ENCODE peak calls at places on chromosomes 12 and 14, in nine cellular contexts. J, R, E, P, G, O, S, V and B are unnamed samples.
A peak's percentile ranks its signal among the peaks of the same experiment; 100 is the strongest.

GRCh38 chr12:121719926-121720414 is 7.4 kb downstream of the TMEM120B start:
- DNase-seq in S (peak; percentile 67), G (no peak), V (no peak), R (no peak), E (no peak), O (peak; percentile 83), P (no peak), J (no peak), B (peak; percentile 89)

GRCh38 chr14:37594238-37594915 is 672 bp downstream of the FOXA1 start:
- DNase-seq in E (peak; percentile 61), R (no peak), O (peak; percentile 91), P (peak; percentile 91), G (no peak), S (peak; percentile 70), J (no peak), V (no peak), B (peak; percentile 81)

GRCh38 chr12:116280590-116281290 is 3.2 kb upstream of the MED13L start:
- DNase-seq in R (no peak), G (no peak), S (no peak), P (no peak), E (no peak), O (no peak), V (no peak), J (no peak), B (no peak)

GRCh38 chr12:92141585-92142244 is 3.9 kb downstream of the BTG1 start:
- DNase-seq in E (peak; percentile 50), J (no peak), P (no peak), S (no peak), O (peak; percentile 27), G (no peak), V (no peak), R (no peak), B (no peak)

GRCh38 chr14:91418387-91419043 is 895 bp upstream of the CCDC88C start:
- DNase-seq in S (peak; percentile 68), O (peak; percentile 81), G (peak; percentile 75), P (peak; percentile 46), R (peak; percentile 82), V (peak; percentile 80), E (peak; percentile 87), J (peak; percentile 51), B (peak; percentile 39)

GRCh38 chr14:57686317-57686716 is 179.6 kb downstream of the SLC35F4 start:
- DNase-seq in E (no peak), V (no peak), R (no peak), J (no peak), S (no peak), P (no peak), G (no peak), O (no peak), B (no peak)

GRCh38 chr12:50103767-50104321 is at the start of gene GPD1:
- DNase-seq in O (peak; percentile 60), S (peak; percentile 49), E (no peak), V (no peak), G (no peak), P (peak; percentile 52), R (no peak), J (no peak), B (peak; percentile 52)

GRCh38 chr14:90971687-90972086 is 88.8 kb downstream of the RPS6KA5 start:
- DNase-seq in S (no peak), G (no peak), E (no peak), J (no peak), V (no peak), O (no peak), R (no peak), P (no peak), B (no peak)

GRCh38 chr14:87434680-87435079 is 558.3 kb downstream of the GALC start:
- DNase-seq in G (no peak), R (no peak), E (no peak), O (no peak), S (no peak), V (no peak), P (no peak), J (no peak), B (no peak)

GRCh38 chr12:20370001-20370381 is 1.7 kb downstream of the PDE3A start:
- DNase-seq in E (no peak), V (no peak), S (no peak), J (no peak), R (no peak), P (no peak), G (no peak), O (peak; percentile 51), B (peak; percentile 54)